ENCODE peak calls at places on chromosomes 16 and 17, in four cellular contexts. One of them, this sample, is unnamed.

GRCh38 chr16:30753596-30753995 is 5.4 kb downstream of the PHKG2 start:
- DNase-seq in activated T-helper 1 cell treated with anti-CD3 and anti-CD28 coated beads, Interleukin-2, amount 50 U/mL, for 16 hours: no peak
- DNase-seq in anterior cingulate cortex: no peak
- DNase-seq in stimulated activated CD8-positive, alpha-beta memory T cell treated with anti-CD3 and anti-CD28 coated beads, Interleukin-2, amount 100 ng/mL, for 48 hours: no peak
- DNase-seq in this sample: no peak

GRCh38 chr17:17156511-17156910 is 49.6 kb downstream of the PLD6 start:
- DNase-seq in anterior cingulate cortex: no peak
- DNase-seq in activated T-helper 1 cell treated with anti-CD3 and anti-CD28 coated beads, Interleukin-2, amount 50 U/mL, for 16 hours: no peak
- DNase-seq in stimulated activated CD8-positive, alpha-beta memory T cell treated with anti-CD3 and anti-CD28 coated beads, Interleukin-2, amount 100 ng/mL, for 48 hours: no peak
- DNase-seq in this sample: no peak

GRCh38 chr16:5252800-5253199 is 155.2 kb upstream of the EEF2KMT start:
- DNase-seq in stimulated activated CD8-positive, alpha-beta memory T cell treated with anti-CD3 and anti-CD28 coated beads, Interleukin-2, amount 100 ng/mL, for 48 hours: no peak
- DNase-seq in activated T-helper 1 cell treated with anti-CD3 and anti-CD28 coated beads, Interleukin-2, amount 50 U/mL, for 16 hours: no peak
- DNase-seq in anterior cingulate cortex: no peak
- DNase-seq in this sample: no peak

GRCh38 chr17:8125947-8126305 is 2.0 kb upstream of the HES7 start:
- DNase-seq in stimulated activated CD8-positive, alpha-beta memory T cell treated with anti-CD3 and anti-CD28 coated beads, Interleukin-2, amount 100 ng/mL, for 48 hours: no peak
- DNase-seq in activated T-helper 1 cell treated with anti-CD3 and anti-CD28 coated beads, Interleukin-2, amount 50 U/mL, for 16 hours: no peak
- DNase-seq in anterior cingulate cortex: no peak
- DNase-seq in this sample: no peak

GRCh38 chr17:52532373-52532772 is 373.9 kb upstream of the CA10 start:
- DNase-seq in stimulated activated CD8-positive, alpha-beta memory T cell treated with anti-CD3 and anti-CD28 coated beads, Interleukin-2, amount 100 ng/mL, for 48 hours: no peak
- DNase-seq in anterior cingulate cortex: no peak
- DNase-seq in activated T-helper 1 cell treated with anti-CD3 and anti-CD28 coated beads, Interleukin-2, amount 50 U/mL, for 16 hours: no peak
- DNase-seq in this sample: no peak

GRCh38 chr16:6725634-6726331 is 606.9 kb upstream of the RBFOX1 start:
- DNase-seq in stimulated activated CD8-positive, alpha-beta memory T cell treated with anti-CD3 and anti-CD28 coated beads, Interleukin-2, amount 100 ng/mL, for 48 hours: no peak
- DNase-seq in anterior cingulate cortex: no peak
- DNase-seq in activated T-helper 1 cell treated with anti-CD3 and anti-CD28 coated beads, Interleukin-2, amount 50 U/mL, for 16 hours: no peak
- DNase-seq in this sample: peak

GRCh38 chr16:2150418-2151187 is 2.2 kb downstream of the RAB26 start:
- DNase-seq in stimulated activated CD8-positive, alpha-beta memory T cell treated with anti-CD3 and anti-CD28 coated beads, Interleukin-2, amount 100 ng/mL, for 48 hours: no peak
- DNase-seq in activated T-helper 1 cell treated with anti-CD3 and anti-CD28 coated beads, Interleukin-2, amount 50 U/mL, for 16 hours: no peak
- DNase-seq in anterior cingulate cortex: no peak
- DNase-seq in this sample: peak

GRCh38 chr16:30774367-30775130 is 12.4 kb downstream of the RNF40 start:
- DNase-seq in anterior cingulate cortex: no peak
- DNase-seq in stimulated activated CD8-positive, alpha-beta memory T cell treated with anti-CD3 and anti-CD28 coated beads, Interleukin-2, amount 100 ng/mL, for 48 hours: no peak
- DNase-seq in activated T-helper 1 cell treated with anti-CD3 and anti-CD28 coated beads, Interleukin-2, amount 50 U/mL, for 16 hours: no peak
- DNase-seq in this sample: no peak

GRCh38 chr17:29062215-29062614 is 19.3 kb downstream of the PIPOX start:
- DNase-seq in stimulated activated CD8-positive, alpha-beta memory T cell treated with anti-CD3 and anti-CD28 coated beads, Interleukin-2, amount 100 ng/mL, for 48 hours: no peak
- DNase-seq in anterior cingulate cortex: no peak
- DNase-seq in activated T-helper 1 cell treated with anti-CD3 and anti-CD28 coated beads, Interleukin-2, amount 50 U/mL, for 16 hours: no peak
- DNase-seq in this sample: no peak

GRCh38 chr17:14010999-14011692 is 58.2 kb upstream of the COX10 start:
- DNase-seq in activated T-helper 1 cell treated with anti-CD3 and anti-CD28 coated beads, Interleukin-2, amount 50 U/mL, for 16 hours: no peak
- DNase-seq in stimulated activated CD8-positive, alpha-beta memory T cell treated with anti-CD3 and anti-CD28 coated beads, Interleukin-2, amount 100 ng/mL, for 48 hours: no peak
- DNase-seq in anterior cingulate cortex: no peak
- DNase-seq in this sample: no peak

GRCh38 chr16:54429029-54429428 is 142.4 kb upstream of the IRX3 start:
- DNase-seq in stimulated activated CD8-positive, alpha-beta memory T cell treated with anti-CD3 and anti-CD28 coated beads, Interleukin-2, amount 100 ng/mL, for 48 hours: no peak
- DNase-seq in anterior cingulate cortex: no peak
- DNase-seq in activated T-helper 1 cell treated with anti-CD3 and anti-CD28 coated beads, Interleukin-2, amount 50 U/mL, for 16 hours: no peak
- DNase-seq in this sample: no peak

GRCh38 chr17:2050246-2050866 is 4.5 kb upstream of the HIC1 start:
- DNase-seq in anterior cingulate cortex: peak
- DNase-seq in activated T-helper 1 cell treated with anti-CD3 and anti-CD28 coated beads, Interleukin-2, amount 50 U/mL, for 16 hours: no peak
- DNase-seq in stimulated activated CD8-positive, alpha-beta memory T cell treated with anti-CD3 and anti-CD28 coated beads, Interleukin-2, amount 100 ng/mL, for 48 hours: no peak
- DNase-seq in this sample: peak

GRCh38 chr17:35743911-35744328 is 9.1 kb downstream of the GAS2L2 start:
- DNase-seq in activated T-helper 1 cell treated with anti-CD3 and anti-CD28 coated beads, Interleukin-2, amount 50 U/mL, for 16 hours: no peak
- DNase-seq in stimulated activated CD8-positive, alpha-beta memory T cell treated with anti-CD3 and anti-CD28 coated beads, Interleukin-2, amount 100 ng/mL, for 48 hours: no peak
- DNase-seq in anterior cingulate cortex: no peak
- DNase-seq in this sample: no peak

GRCh38 chr17:17391575-17392370 is 85.0 kb upstream of the MED9 start:
- DNase-seq in activated T-helper 1 cell treated with anti-CD3 and anti-CD28 coated beads, Interleukin-2, amount 50 U/mL, for 16 hours: peak
- DNase-seq in anterior cingulate cortex: no peak
- DNase-seq in stimulated activated CD8-positive, alpha-beta memory T cell treated with anti-CD3 and anti-CD28 coated beads, Interleukin-2, amount 100 ng/mL, for 48 hours: no peak
- DNase-seq in this sample: no peak

This sample was measured in D721Med.